ENCODE peak calls at places on chromosomes 7 and 10, in seven cellular contexts. U is HCT116, L is HepG2, X is K562, Z is SK-N-SH, D is GM12878, P is H1. T is an unnamed sample.

GRCh38 chr7:102117743-102118142 is 168.9 kb upstream of the SH2B2 start:
- DNase-seq in U (no peak), L (no peak), X (no peak), Z (peak; percentile 45), D (no peak), P (no peak), T (no peak)

GRCh38 chr7:25672476-25672875 is 444.2 kb upstream of the NPVF start:
- DNase-seq in U (no peak), L (no peak), X (no peak), Z (no peak), D (no peak), P (no peak), T (no peak)

GRCh38 chr7:43302211-43302711 is 189.8 kb downstream of the HECW1 start:
- DNase-seq in U (no peak), L (peak; percentile 29), X (no peak), Z (no peak), D (no peak), P (no peak), T (no peak)

GRCh38 chr10:43254199-43254730 is 12.6 kb downstream of the RASGEF1A start:
- DNase-seq in U (no peak), L (no peak), X (no peak), Z (peak; percentile 30), D (no peak), P (no peak), T (no peak)

GRCh38 chr10:31999261-31999660 is 57.0 kb downstream of the KIF5B start:
- DNase-seq in U (no peak), L (no peak), X (no peak), Z (no peak), D (no peak), P (no peak), T (no peak)

GRCh38 chr10:43137701-43137970 is 609 bp upstream of the CSGALNACT2 start:
- DNase-seq in U (no peak), L (peak; percentile 18), X (peak; percentile 61), Z (peak; percentile 85), D (no peak), P (no peak), T (peak; percentile 79)

GRCh38 chr7:99943641-99944507 is 14.5 kb upstream of the GJC3 start:
- DNase-seq in U (no peak), L (no peak), X (no peak), Z (no peak), D (no peak), P (peak; percentile 74), T (no peak)

GRCh38 chr10:58704226-58705200 is 191.8 kb downstream of the BICC1 start:
- DNase-seq in U (no peak), L (no peak), X (no peak), Z (no peak), D (no peak), P (no peak), T (no peak)

GRCh38 chr7:120170384-120170783 is 102.6 kb upstream of the KCND2 start:
- DNase-seq in U (no peak), L (no peak), X (no peak), Z (no peak), D (no peak), P (no peak), T (no peak)

GRCh38 chr10:127150136-127150535 is 46.3 kb downstream of the INSYN2A start:
- DNase-seq in U (peak; percentile 27), L (no peak), X (no peak), Z (no peak), D (no peak), P (no peak), T (no peak)
- TF ChIP-seq JUND in U (peak; percentile 45), L (no peak), X (no peak), Z (peak; percentile 57), D (no peak), P (no peak), T (no peak)

DNA sequence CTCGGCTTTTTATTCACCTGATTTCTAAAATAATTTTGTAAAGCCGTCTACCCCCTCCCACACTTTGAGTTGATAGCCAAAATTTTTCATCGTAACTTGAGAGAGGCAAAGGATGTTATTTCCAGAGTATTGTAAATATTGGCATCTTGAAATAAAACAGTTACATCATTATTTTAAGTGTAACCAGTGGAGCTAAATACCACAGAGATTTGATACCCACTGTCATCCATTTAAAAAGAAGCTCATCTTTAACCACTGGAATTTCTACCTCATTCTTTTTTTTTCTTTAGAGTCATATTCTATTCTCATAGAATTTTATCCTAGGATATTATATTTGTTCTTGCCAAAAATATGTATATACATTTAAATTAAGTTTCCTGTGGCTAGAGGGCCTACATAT is 48.6 kb downstream of the CAMK1D start:
- DNase-seq in U (no peak), L (no peak), X (no peak), Z (no peak), D (no peak), P (no peak), T (no peak)
- TF ChIP-seq JUND in U (no peak), L (no peak), X (no peak), Z (peak; percentile 23), D (no peak), P (no peak), T (no peak)

GRCh38 chr10:110818311-110819257 is 53.1 kb upstream of the PDCD4 start:
- DNase-seq in U (no peak), L (no peak), X (no peak), Z (no peak), D (no peak), P (no peak), T (peak; percentile 86)
- TF ChIP-seq JUND in U (no peak), L (no peak), X (no peak), Z (no peak), D (no peak), P (no peak), T (no peak)

GRCh38 chr7:129951076-129952011 is 1.4 kb downstream of the UBE2H start:
- DNase-seq in U (no peak), L (no peak), X (peak; percentile 43), Z (peak; percentile 69), D (no peak), P (no peak), T (no peak)
- TF ChIP-seq JUND in U (no peak), L (no peak), X (peak; percentile 49), Z (no peak), D (no peak), P (no peak), T (no peak)

GRCh38 chr7:111098011-111098925 is 7.3 kb downstream of the LRRN3 start:
- DNase-seq in U (peak; percentile 18), L (peak; percentile 20), X (peak; percentile 20), Z (no peak), D (no peak), P (no peak), T (peak; percentile 56)
- TF ChIP-seq JUND in U (no peak), L (no peak), X (no peak), Z (no peak), D (no peak), P (no peak), T (no peak)

DNA sequence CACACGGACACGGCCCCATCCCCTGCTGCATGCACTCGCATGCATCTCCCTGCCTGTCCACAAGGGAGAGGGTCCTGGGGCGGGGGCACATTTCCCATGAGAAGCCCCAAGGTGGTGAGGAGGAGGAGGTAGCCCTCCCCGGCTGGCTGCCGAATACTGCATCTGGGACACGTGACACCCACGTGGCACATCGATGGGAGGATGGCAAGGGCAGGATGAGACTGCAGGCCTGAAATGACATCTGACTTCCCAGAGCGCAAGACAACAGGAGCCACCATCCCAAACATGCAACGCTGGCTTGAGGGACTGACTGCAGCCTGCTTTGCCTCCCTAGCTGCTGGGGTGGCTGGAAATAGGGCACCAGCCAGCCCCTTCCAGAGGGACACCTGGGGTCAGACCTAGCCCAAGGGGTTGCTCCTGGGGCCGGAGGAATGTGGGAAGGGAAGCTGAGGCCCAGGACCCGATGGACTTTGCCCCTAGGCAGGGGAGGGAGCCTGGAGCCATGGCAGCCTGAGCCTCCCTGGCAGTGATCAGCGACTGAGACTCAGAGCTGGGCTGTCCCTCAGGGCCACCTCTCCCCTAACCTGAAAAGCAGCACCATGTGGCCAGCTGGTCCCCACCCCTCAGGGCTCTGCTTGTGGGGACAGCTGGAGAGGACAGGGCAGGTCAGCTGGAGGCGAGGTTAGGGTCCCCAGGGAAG is 16.1 kb downstream of the BUD23 start:
- DNase-seq in U (no peak), L (no peak), X (no peak), Z (peak; percentile 44), D (no peak), P (no peak), T (no peak)
- TF ChIP-seq JUND in U (no peak), L (no peak), X (no peak), Z (no peak), D (no peak), P (no peak), T (no peak)

GRCh38 chr7:132476541-132476940 is 99.7 kb downstream of the PLXNA4 start:
- DNase-seq in U (no peak), L (no peak), X (no peak), Z (peak; percentile 37), D (no peak), P (no peak), T (no peak)

GRCh38 chr7:132482866-132483265 is 93.4 kb downstream of the PLXNA4 start:
- DNase-seq in U (no peak), L (no peak), X (no peak), Z (no peak), D (no peak), P (no peak), T (no peak)

GRCh38 chr7:132475669-132476116 is 100.6 kb downstream of the PLXNA4 start:
- DNase-seq in U (no peak), L (no peak), X (no peak), Z (peak; percentile 71), D (no peak), P (no peak), T (no peak)

GRCh38 chr7:132485136-132485535 is 91.1 kb downstream of the PLXNA4 start:
- DNase-seq in U (no peak), L (no peak), X (no peak), Z (no peak), D (no peak), P (no peak), T (no peak)

DNA sequence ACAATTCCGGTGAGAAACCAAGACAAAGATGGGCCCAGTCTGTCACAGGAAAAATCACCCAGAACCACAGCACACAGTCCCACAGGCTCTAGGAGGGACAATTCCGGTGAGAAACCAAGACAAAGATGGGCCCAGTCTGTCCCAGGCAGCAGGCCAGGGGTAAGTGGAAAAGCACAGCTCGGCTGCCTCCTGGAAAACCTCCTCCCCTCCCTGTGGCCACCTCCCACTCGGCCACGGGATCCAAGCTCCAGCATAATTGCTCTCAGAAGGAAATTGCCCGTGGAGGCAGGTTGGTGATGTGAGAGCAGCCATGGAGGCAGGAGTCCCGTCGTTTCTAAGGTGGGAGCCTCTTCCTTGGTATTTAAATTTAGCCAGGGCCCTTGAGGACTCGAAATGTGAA is 95.7 kb downstream of the PLXNA4 start:
- DNase-seq in U (no peak), L (no peak), X (no peak), Z (no peak), D (no peak), P (no peak), T (no peak)
- TF ChIP-seq JUND in U (no peak), L (no peak), X (no peak), Z (no peak), D (no peak), P (no peak), T (no peak)

GRCh38 chr7:31105256-31105950 is 53.3 kb downstream of the ADCYAP1R1 start:
- DNase-seq in U (no peak), L (no peak), X (no peak), Z (no peak), D (no peak), P (no peak), T (no peak)
- TF ChIP-seq JUND in U (no peak), L (no peak), X (no peak), Z (no peak), D (no peak), P (no peak), T (no peak)

T was measured in T47D.